ENCODE peak calls at places on chromosome X, in six cellular contexts. O is GM12878, A is HepG2, L is endothelial cell of umbilical vein, Y is A549, V is K562. M is an unnamed sample.

GRCh38 chrX:144214651-144215050 is 330.8 kb downstream of the UBE2NL start:
- DNase-seq in O (no peak), A (no peak), L (no peak), Y (no peak), V (no peak), M (no peak)

GRCh38 chrX:11890843-11891514 is 132.9 kb downstream of the MSL3 start:
- DNase-seq in O (no peak), A (no peak), L (no peak), Y (no peak), V (no peak), M (peak)

GRCh38 chrX:153576961-153577360 is 22.0 kb downstream of the CCNQ start:
- DNase-seq in O (no peak), A (no peak), L (no peak), Y (no peak), V (no peak), M (no peak)

GRCh38 chrX:107526141-107526540 is 76.7 kb downstream of the FRMPD3 start:
- DNase-seq in O (no peak), A (no peak), L (no peak), Y (no peak), V (no peak), M (no peak)

GRCh38 chrX:125651426-125651825 is 331.8 kb downstream of the TEX13C start:
- DNase-seq in O (no peak), A (no peak), L (no peak), Y (no peak), V (no peak), M (no peak)

GRCh38 chrX:131821945-131822622 is 201.0 kb upstream of the STK26 start:
- DNase-seq in O (peak), A (no peak), L (no peak), Y (no peak), V (no peak), M (no peak)

GRCh38 chrX:128781506-128781905 is 729.3 kb upstream of the ACTRT1 start:
- DNase-seq in O (no peak), A (peak), L (no peak), Y (peak), V (no peak), M (peak)

GRCh38 chrX:87663421-87663820 is 145.8 kb downstream of the KLHL4 start:
- DNase-seq in O (no peak), A (no peak), L (peak), Y (no peak), V (no peak), M (no peak)

GRCh38 chrX:100648601-100649417 is 4.8 kb downstream of the SRPX2 start:
- DNase-seq in O (no peak), A (peak), L (peak), Y (no peak), V (no peak), M (no peak)

GRCh38 chrX:74490249-74490648 is 69.0 kb downstream of the SLC16A2 start:
- DNase-seq in O (no peak), A (no peak), L (no peak), Y (no peak), V (no peak), M (peak)

GRCh38 chrX:68989865-68990606 is 161.2 kb downstream of the EFNB1 start:
- DNase-seq in O (no peak), A (no peak), L (peak), Y (no peak), V (no peak), M (no peak)

GRCh38 chrX:39445336-39445735 is 644.1 kb downstream of the MID1IP1 start:
- DNase-seq in O (no peak), A (no peak), L (peak), Y (no peak), V (no peak), M (peak)

GRCh38 chrX:113195949-113196348 is 355.3 kb upstream of the AMOT start:
- DNase-seq in O (no peak), A (no peak), L (no peak), Y (no peak), V (no peak), M (no peak)

GRCh38 chrX:479273-479981 is 92.7 kb upstream of the PPP2R3B start:
- DNase-seq in O (no peak), A (no peak), L (no peak), Y (no peak), V (no peak), M (no peak)

GRCh38 chrX:85517994-85518718 is 138.7 kb upstream of the POF1B start:
- DNase-seq in O (no peak), A (no peak), L (no peak), Y (no peak), V (no peak), M (no peak)

GRCh38 chrX:104618106-104618895 is 52.3 kb downstream of the IL1RAPL2 start:
- DNase-seq in O (no peak), A (no peak), L (no peak), Y (no peak), V (no peak), M (no peak)

GRCh38 chrX:116272328-116272727 is 101.8 kb downstream of the AGTR2 start:
- DNase-seq in O (no peak), A (no peak), L (peak), Y (peak), V (no peak), M (no peak)

GRCh38 chrX:56564921-56565861 is 1.8 kb downstream of the UBQLN2 start:
- DNase-seq in O (no peak), A (peak), L (no peak), Y (no peak), V (peak), M (no peak)

GRCh38 chrX:134423606-134424005 is 36.4 kb upstream of the HPRT1 start:
- DNase-seq in O (no peak), A (peak), L (peak), Y (peak), V (no peak), M (peak)

GRCh38 chrX:49198540-49199314 is 1.3 kb downstream of the SYP start:
- DNase-seq in O (no peak), A (no peak), L (no peak), Y (no peak), V (no peak), M (no peak)

GRCh38 chrX:134246282-134246681 is 9.3 kb downstream of the CCDC160 start:
- DNase-seq in O (no peak), A (no peak), L (no peak), Y (no peak), V (peak), M (peak)

GRCh38 chrX:32851556-32851955 is 359.8 kb downstream of the DMD start:
- DNase-seq in O (no peak), A (no peak), L (no peak), Y (no peak), V (no peak), M (no peak)

GRCh38 chrX:17161991-17162390 is 213.0 kb upstream of the NHS start:
- DNase-seq in O (no peak), A (no peak), L (no peak), Y (no peak), V (no peak), M (no peak)

GRCh38 chrX:9888953-9889470 is 78.1 kb upstream of the CLDN34 start:
- DNase-seq in O (no peak), A (no peak), L (no peak), Y (no peak), V (no peak), M (peak)

GRCh38 chrX:154294791-154295580 is at the start of gene TEX28:
- DNase-seq in O (no peak), A (no peak), L (no peak), Y (no peak), V (no peak), M (peak)

GRCh38 chrX:41369152-41369551 is 35.2 kb downstream of the DDX3X start:
- DNase-seq in O (no peak), A (no peak), L (no peak), Y (no peak), V (no peak), M (no peak)

GRCh38 chrX:80282535-80282934 is 137.7 kb upstream of the TENT5D start:
- DNase-seq in O (no peak), A (no peak), L (no peak), Y (no peak), V (no peak), M (no peak)
- TF ChIP-seq CTCF in O (peak), A (no peak), L (no peak), Y (peak), V (no peak), M (no peak)

DNA sequence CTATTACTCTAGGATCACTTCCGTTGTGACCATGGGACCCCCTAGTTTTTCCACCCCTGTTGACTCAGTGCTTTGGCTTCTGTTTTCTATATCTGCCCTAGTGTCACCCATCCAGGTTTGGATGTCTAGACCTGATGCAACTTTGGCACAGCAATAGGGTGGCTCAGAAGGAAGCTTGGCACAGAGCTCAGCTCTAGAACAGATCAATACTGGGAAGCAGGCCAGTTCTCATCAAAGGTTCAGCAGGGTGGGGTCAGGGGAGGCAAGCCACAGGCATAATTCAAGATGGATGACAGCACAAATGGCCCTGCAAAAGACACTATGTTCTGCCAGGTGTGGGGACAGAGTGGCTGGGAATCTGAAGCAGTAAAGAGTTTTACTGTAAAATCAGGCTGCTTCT is 74.2 kb upstream of the EGFL6 start:
- DNase-seq in O (no peak), A (no peak), L (no peak), Y (no peak), V (no peak), M (no peak)
- TF ChIP-seq MAX in O (no peak), A (no peak), L (no peak), Y (no peak), V (no peak), M (no peak)

GRCh38 chrX:110992611-110993010 is 103.4 kb upstream of the PAK3 start:
- DNase-seq in O (no peak), A (peak), L (no peak), Y (peak), V (peak), M (peak)
- TF ChIP-seq MYC in O (no peak), A (no peak), L (no peak), Y (no peak), V (no peak), M (no peak)

DNA sequence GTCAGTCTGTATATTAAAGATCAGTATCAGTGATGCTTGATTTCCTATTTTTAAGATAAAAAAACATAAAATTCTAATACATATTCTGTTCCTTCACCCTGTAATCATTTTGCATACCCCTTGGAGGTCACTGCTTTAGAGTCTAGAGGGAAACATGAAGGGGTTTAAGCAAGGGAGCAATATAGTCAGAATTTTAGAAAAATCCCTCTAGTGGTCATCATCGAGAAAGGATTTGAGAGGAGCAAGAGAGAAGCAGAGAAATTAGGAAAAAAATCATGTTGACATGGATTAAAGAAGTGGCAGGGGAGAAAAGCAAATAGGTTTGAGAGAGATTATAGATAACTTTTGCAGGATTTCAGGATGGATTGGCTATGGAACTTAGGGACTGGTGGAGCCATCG is 11.1 kb downstream of the APEX2 start:
- DNase-seq in O (no peak), A (no peak), L (no peak), Y (no peak), V (no peak), M (no peak)
- TF ChIP-seq CTCF in O (peak), A (no peak), L (no peak), Y (peak), V (no peak), M (no peak)

GRCh38 chrX:15854080-15854655 is 445 bp downstream of the AP1S2 start:
- DNase-seq in O (no peak), A (peak), L (no peak), Y (peak), V (peak), M (peak)
- TF ChIP-seq MAX in O (no peak), A (no peak), L (no peak), Y (no peak), V (no peak), M (no peak)

GRCh38 chrX:71052721-71053120 is 15.4 kb downstream of the SNX12 start:
- DNase-seq in O (no peak), A (no peak), L (no peak), Y (no peak), V (no peak), M (no peak)

GRCh38 chrX:71056857-71057256 is 11.3 kb downstream of the SNX12 start:
- DNase-seq in O (no peak), A (no peak), L (no peak), Y (no peak), V (no peak), M (peak)

GRCh38 chrX:71058116-71058515 is 10.0 kb downstream of the SNX12 start:
- DNase-seq in O (no peak), A (no peak), L (no peak), Y (no peak), V (no peak), M (peak)

DNA sequence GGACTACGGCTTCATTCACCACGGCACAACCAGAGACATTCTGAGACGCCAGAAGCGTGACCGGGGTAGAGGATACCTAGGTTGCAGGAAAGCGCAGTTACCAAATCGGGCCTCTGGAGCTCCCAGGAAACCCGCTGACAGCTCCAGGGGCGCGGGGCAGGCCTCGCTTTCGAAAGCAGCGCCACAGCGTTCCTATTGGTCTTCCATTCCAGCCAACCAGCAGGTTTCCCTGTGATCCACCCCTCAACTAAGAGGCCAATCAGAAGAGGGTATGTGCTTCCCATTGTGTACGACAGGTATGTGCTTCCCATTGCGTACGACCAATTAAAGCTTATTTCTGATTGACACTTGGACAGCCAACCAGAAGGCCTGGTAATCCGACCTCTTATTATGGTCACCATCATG is 14.9 kb downstream of the SNX12 start:
- DNase-seq in O (peak), A (no peak), L (peak), Y (no peak), V (no peak), M (no peak)
- TF ChIP-seq MYC in O (no peak), A (no peak), L (no peak), Y (no peak), V (no peak), M (no peak)

DNA sequence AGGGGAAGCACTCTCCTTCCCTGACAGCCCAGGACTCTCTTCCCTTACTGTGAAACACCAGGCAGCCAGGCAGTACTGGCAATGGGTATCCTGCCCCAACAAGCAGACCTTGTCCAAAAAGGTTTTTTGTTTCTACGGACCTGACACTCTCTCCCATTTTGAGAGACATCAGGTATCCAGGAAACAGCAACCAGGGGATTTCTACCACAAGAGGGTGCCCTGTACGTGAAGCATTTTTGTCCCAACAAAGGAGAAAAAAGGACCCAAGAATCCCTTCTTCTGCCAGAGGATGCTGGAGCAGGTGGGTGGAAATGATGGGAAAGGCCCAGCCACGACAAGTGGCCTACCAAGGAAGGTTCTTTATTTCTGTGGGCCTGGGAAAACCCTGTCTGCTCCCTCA is 65.7 kb upstream of the FGF13 start:
- DNase-seq in O (no peak), A (no peak), L (no peak), Y (no peak), V (peak), M (no peak)
- TF ChIP-seq CTCF in O (no peak), A (no peak), L (no peak), Y (no peak), V (peak), M (no peak)